ENCODE peak calls at places on chromosomes 11 and 22, in four cellular contexts. D is colonic mucosa, H is GM23338, X is psoas muscle. C is an unnamed sample. For H3K4me1, the result is how much of the 10 kb centered on the place peaks cover.

GRCh38 chr11:130068986-130069683 is 559 bp upstream of the APLP2 start:
- DNase-seq in D (no peak), H (peak), X (peak), C (peak)

GRCh38 chr11:126011220-126011619 is 51.4 kb downstream of the CDON start:
- DNase-seq in D (no peak), H (no peak), X (no peak), C (no peak)

GRCh38 chr11:70107756-70108155 is 29.6 kb downstream of the ANO1 start:
- DNase-seq in D (no peak), H (no peak), X (no peak), C (no peak)

GRCh38 chr11:103898065-103898464 is 138.4 kb upstream of the DDI1 start:
- DNase-seq in D (no peak), H (no peak), X (no peak), C (no peak)

GRCh38 chr11:116035972-116036371 is 531.8 kb upstream of the CADM1 start:
- DNase-seq in D (no peak), H (peak), X (no peak), C (no peak)

GRCh38 chr22:32396746-32397145 is 15.3 kb downstream of the RTCB start:
- DNase-seq in D (no peak), H (no peak), X (no peak), C (peak)

GRCh38 chr11:93983542-93984204 is 37.5 kb upstream of the HEPHL1 start:
- DNase-seq in D (no peak), H (no peak), X (no peak), C (no peak)

GRCh38 chr11:44766112-44766971 is 39.6 kb downstream of the TSPAN18 start:
- DNase-seq in D (no peak), H (peak), X (peak), C (no peak)

GRCh38 chr22:40718250-40719204 is 39.2 kb downstream of the MCHR1 start:
- DNase-seq in D (no peak), H (no peak), X (no peak), C (no peak)

GRCh38 chr11:118889796-118890195 is 6.1 kb downstream of the CXCR5 start:
- DNase-seq in D (no peak), H (no peak), X (peak), C (no peak)

GRCh38 chr22:27456696-27457503 is 344.7 kb downstream of the MN1 start:
- DNase-seq in D (no peak), H (no peak), X (no peak), C (no peak)

GRCh38 chr11:116687458-116688201 is 85.2 kb downstream of the BUD13 start:
- DNase-seq in D (no peak), H (peak), X (no peak), C (no peak)

GRCh38 chr11:95453616-95454118 is 222.7 kb upstream of the SESN3 start:
- DNase-seq in D (no peak), H (no peak), X (no peak), C (peak)

GRCh38 chr11:82776377-82776776 is 42.7 kb upstream of the FAM181B start:
- DNase-seq in D (no peak), H (no peak), X (no peak), C (no peak)

GRCh38 chr11:57340228-57340627 is 2.1 kb downstream of the P2RX3 start:
- DNase-seq in D (no peak), H (peak), X (no peak), C (no peak)

GRCh38 chr11:73013021-73013420 is 129.1 kb downstream of the FCHSD2 start:
- DNase-seq in D (no peak), H (no peak), X (no peak), C (no peak)

GRCh38 chr11:8403310-8403709 is 139.6 kb upstream of the LMO1 start:
- DNase-seq in D (no peak), H (no peak), X (no peak), C (no peak)

GRCh38 chr22:30392661-30393321 is 4.0 kb upstream of the SEC14L2 start:
- DNase-seq in D (no peak), H (no peak), X (no peak), C (no peak)

GRCh38 chr11:107665016-107665415 is 46.8 kb downstream of the SLN start:
- DNase-seq in D (no peak), H (no peak), X (no peak), C (no peak)

GRCh38 chr11:34072831-34073230 is 21.3 kb downstream of the CAPRIN1 start:
- DNase-seq in D (no peak), H (no peak), X (no peak), C (no peak)

GRCh38 chr11:36340909-36341308 is 44.8 kb downstream of the PRR5L start:
- DNase-seq in D (no peak), H (no peak), X (no peak), C (no peak)

GRCh38 chr11:85806876-85807275 is 4.1 kb downstream of the SYTL2 start:
- DNase-seq in D (no peak), H (no peak), X (no peak), C (no peak)

GRCh38 chr11:112655386-112655785 is 305.8 kb upstream of the NCAM1 start:
- DNase-seq in D (peak), H (no peak), X (peak), C (peak)

GRCh38 chr22:25130462-25130861 is 69.2 kb upstream of the CRYBB3 start:
- DNase-seq in D (peak), H (no peak), X (no peak), C (no peak)

GRCh38 chr22:25134451-25134850 is 65.2 kb upstream of the CRYBB3 start:
- DNase-seq in D (peak), H (no peak), X (no peak), C (no peak)

GRCh38 chr22:25127274-25127673 is 72.4 kb upstream of the CRYBB3 start:
- DNase-seq in D (no peak), H (no peak), X (no peak), C (no peak)

GRCh38 chr22:25134028-25134427 is 65.6 kb upstream of the CRYBB3 start:
- DNase-seq in D (peak), H (no peak), X (no peak), C (peak)

GRCh38 chr22:25131198-25131887 is 68.3 kb upstream of the CRYBB3 start:
- DNase-seq in D (peak), H (no peak), X (no peak), C (no peak)
- TF ChIP-seq CTCF in D (no peak), H (no peak), X (peak), C (no peak)

GRCh38 chr11:1942541-1943260 is 4.4 kb upstream of the MRPL23 start:
- DNase-seq in D (no peak), H (no peak), X (no peak), C (peak)
- H3K4me1 ChIP-seq in D (under half), H (under half), X (under half), C (under half)

GRCh38 chr22:38707984-38708383 is 2.2 kb downstream of the GTPBP1 start:
- DNase-seq in D (no peak), H (no peak), X (no peak), C (no peak)
- H3K4me3 ChIP-seq in D (no peak), H (peak), X (peak), C (no peak)

DNA sequence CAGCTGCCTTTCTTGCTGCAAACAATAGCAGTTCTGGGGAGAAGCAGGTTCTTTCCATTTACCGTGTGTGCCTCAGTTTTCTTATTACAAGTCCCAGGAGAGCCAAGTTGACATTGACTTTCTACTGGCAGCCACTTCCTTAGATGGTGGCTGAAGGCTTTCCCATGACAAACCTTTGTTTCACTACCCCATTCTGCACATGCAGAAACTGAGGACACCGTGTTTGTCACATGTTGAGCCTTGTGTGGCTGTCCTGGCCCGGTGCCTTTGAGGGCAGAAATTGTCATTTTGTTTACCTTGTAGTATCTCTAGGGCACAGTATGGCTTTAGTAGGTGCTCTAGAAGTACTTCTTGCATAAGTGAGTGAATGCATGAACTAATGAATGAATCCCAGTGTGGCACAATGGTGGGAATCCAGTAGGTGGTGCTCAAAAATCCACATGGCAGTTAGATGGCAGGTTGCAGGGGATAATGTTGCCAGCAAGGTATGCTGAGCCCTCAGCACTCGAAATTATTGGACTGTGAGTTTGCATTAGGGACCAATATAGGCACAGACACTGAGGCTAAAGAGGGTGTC is 101.6 kb downstream of the CSNK2A3 start:
- DNase-seq in D (no peak), H (no peak), X (no peak), C (no peak)
- TF ChIP-seq CTCF in D (no peak), H (no peak), X (no peak), C (no peak)

DNA sequence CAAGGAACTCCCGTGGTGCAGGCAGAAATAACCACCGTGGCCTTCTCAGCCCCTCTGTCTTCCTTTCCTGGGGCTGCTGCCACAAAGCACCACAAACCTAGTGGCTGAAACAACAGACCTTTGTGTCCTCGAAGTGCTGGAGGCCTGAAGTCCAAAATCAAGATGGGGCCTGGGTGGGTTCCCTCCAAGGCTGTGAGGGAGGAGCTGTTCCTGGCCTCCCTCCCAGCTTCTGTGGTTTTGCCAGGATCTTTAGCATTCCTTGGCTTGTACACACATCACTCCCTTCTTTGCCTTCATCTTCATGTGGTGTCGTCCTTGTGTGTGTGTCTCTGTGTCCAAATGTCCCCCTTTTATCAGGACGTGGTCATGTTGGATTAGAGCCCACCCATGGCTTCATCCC is 29.1 kb upstream of the PARVG start:
- DNase-seq in D (no peak), H (no peak), X (no peak), C (no peak)
- H3K4me1 ChIP-seq in D (under half), H (under half), X (under half), C (under half)

DNA sequence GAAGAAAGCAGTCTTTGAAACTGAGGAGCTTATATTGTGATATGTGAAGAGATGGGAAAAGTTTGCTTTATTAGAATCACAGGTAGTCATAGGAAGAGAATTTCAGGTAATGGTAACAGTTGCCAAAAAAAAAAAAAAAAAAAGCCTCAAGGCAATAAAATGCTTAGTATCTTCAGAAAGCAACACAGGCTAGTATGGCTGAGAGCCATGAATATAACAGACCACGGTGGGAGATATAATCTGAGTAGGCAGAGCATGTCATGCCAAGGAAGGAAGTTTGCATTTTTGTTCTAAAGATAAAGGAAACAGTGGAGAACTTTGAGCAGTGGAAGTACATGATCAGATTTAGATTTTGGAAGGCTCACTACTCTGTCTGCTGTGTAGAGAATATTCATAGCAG is 211.4 kb downstream of the ETS1 start:
- DNase-seq in D (no peak), H (no peak), X (no peak), C (no peak)
- H3K4me3 ChIP-seq in D (no peak), H (no peak), X (no peak), C (no peak)

GRCh38 chr11:78045851-78046485 is 17.7 kb upstream of the THRSP start:
- DNase-seq in D (peak), H (peak), X (peak), C (peak)
- TF ChIP-seq CTCF in D (peak), H (peak), X (peak), C (peak)

GRCh38 chr22:23286296-23286695 is 106.0 kb downstream of the BCR start:
- DNase-seq in D (no peak), H (no peak), X (no peak), C (no peak)

GRCh38 chr22:23284504-23285033 is 104.3 kb downstream of the BCR start:
- DNase-seq in D (no peak), H (no peak), X (no peak), C (no peak)

GRCh38 chr22:23285734-23286133 is 105.4 kb downstream of the BCR start:
- DNase-seq in D (no peak), H (no peak), X (no peak), C (no peak)

GRCh38 chr22:23283591-23284503 is 103.5 kb downstream of the BCR start:
- DNase-seq in D (no peak), H (no peak), X (no peak), C (no peak)

DNA sequence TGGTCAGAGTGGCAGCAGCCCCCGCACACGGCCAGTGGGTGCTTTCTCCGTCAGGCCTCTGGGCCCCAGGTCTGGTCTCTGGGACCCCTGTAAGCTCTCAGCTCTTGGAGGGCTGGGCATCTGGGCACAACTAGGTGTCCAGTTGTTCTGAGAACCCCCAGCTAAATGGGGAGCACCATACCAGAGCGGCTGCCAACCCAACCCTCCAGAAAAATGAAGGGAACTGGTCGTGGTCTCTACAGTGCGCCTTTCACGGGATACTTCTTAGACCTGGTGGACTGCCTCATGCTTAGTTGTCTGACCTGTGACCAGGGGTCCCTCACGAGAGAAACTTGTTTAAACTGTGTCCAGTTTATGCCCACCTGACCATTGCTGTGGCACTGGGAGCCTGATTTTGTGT is 104.9 kb downstream of the BCR start:
- DNase-seq in D (no peak), H (no peak), X (no peak), C (no peak)
- H3K4me1 ChIP-seq in D (under half), H (under half), X (under half), C (under half)

GRCh38 chr11:102415252-102415916 is 37.2 kb downstream of the TMEM123 start:
- DNase-seq in D (no peak), H (no peak), X (no peak), C (no peak)

GRCh38 chr11:102411142-102411541 is 41.4 kb downstream of the TMEM123 start:
- DNase-seq in D (no peak), H (no peak), X (no peak), C (no peak)

GRCh38 chr11:102416974-102417373 is 35.6 kb downstream of the TMEM123 start:
- DNase-seq in D (no peak), H (no peak), X (no peak), C (no peak)

GRCh38 chr11:102413497-102413896 is 39.1 kb downstream of the TMEM123 start:
- DNase-seq in D (no peak), H (no peak), X (no peak), C (no peak)

DNA sequence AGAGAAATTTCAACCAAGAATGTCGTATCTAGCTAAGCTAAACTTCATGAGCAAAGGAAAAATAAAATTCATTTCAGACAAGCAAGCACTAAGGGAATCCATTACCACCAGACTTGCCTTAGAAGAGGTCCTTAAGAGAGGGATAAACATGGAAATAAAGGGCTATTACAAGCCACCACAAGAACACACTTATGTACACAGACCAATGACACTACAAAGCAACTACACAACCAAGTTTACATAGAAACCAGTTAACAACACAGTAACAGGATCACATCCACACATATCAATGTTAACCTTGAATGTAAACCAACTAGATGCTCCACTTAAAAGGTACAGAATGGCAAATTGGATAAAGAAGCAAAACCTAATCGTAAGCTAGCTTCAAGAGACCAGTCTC is 38.0 kb downstream of the TMEM123 start:
- DNase-seq in D (no peak), H (no peak), X (no peak), C (no peak)
- H3K4me3 ChIP-seq in D (no peak), H (no peak), X (no peak), C (no peak)

GRCh38 chr11:59284773-59285129 is 72.0 kb upstream of the MPEG1 start:
- DNase-seq in D (no peak), H (no peak), X (no peak), C (no peak)
- TF ChIP-seq CTCF in D (no peak), H (no peak), X (no peak), C (no peak)